ENCODE peak calls at places on chromosomes 13 and 19, in four cellular contexts. U, G, R and M are unnamed samples.

GRCh38 chr19:45769821-45770191 is 754 bp upstream of the SIX5 start:
- DNase-seq in U (no peak), G (no peak), R (peak), M (peak)

GRCh38 chr13:39836038-39836437 is 180.6 kb downstream of the COG6 start:
- DNase-seq in U (no peak), G (no peak), R (no peak), M (no peak)

GRCh38 chr19:2043269-2043641 is 7.8 kb downstream of the MKNK2 start:
- DNase-seq in U (no peak), G (no peak), R (peak), M (no peak)

GRCh38 chr13:48125794-48126228 is 30.9 kb upstream of the MED4 start:
- DNase-seq in U (no peak), G (no peak), R (no peak), M (no peak)

GRCh38 chr13:71714802-71715375 is 152.1 kb downstream of the DACH1 start:
- DNase-seq in U (no peak), G (no peak), R (no peak), M (no peak)

GRCh38 chr19:17078920-17079709 is 3.5 kb downstream of the MYO9B start:
- DNase-seq in U (no peak), G (no peak), R (no peak), M (peak)

GRCh38 chr19:37251308-37252229 is 33.6 kb downstream of the ZNF383 start:
- DNase-seq in U (no peak), G (peak), R (peak), M (peak)

GRCh38 chr19:13995017-13995728 is 10.9 kb downstream of the RFX1 start:
- DNase-seq in U (no peak), G (peak), R (no peak), M (no peak)

GRCh38 chr19:2587001-2587719 is 111.2 kb downstream of the GADD45B start:
- DNase-seq in U (no peak), G (no peak), R (peak), M (no peak)

GRCh38 chr13:107301724-107302374 is 733.9 kb upstream of the ARGLU1 start:
- DNase-seq in U (no peak), G (peak), R (no peak), M (peak)

GRCh38 chr19:4909172-4909896 is at the start of gene UHRF1:
- DNase-seq in U (peak), G (peak), R (no peak), M (peak)

GRCh38 chr13:101327844-101328243 is 88.5 kb downstream of the NALCN start:
- DNase-seq in U (no peak), G (no peak), R (no peak), M (no peak)

GRCh38 chr13:21328836-21329477 is 130.1 kb downstream of the ZDHHC20 start:
- DNase-seq in U (no peak), G (no peak), R (no peak), M (no peak)

GRCh38 chr13:110109910-110110309 is 197.0 kb downstream of the COL4A1 start:
- DNase-seq in U (no peak), G (no peak), R (peak), M (peak)

GRCh38 chr13:114032121-114032799 is 58.4 kb upstream of the C13orf46 start:
- DNase-seq in U (no peak), G (no peak), R (no peak), M (no peak)

GRCh38 chr19:17830567-17831418 is 9.5 kb upstream of the INSL3 start:
- DNase-seq in U (peak), G (peak), R (peak), M (peak)

GRCh38 chr13:74217816-74218215 is 83.6 kb upstream of the KLF12 start:
- DNase-seq in U (no peak), G (no peak), R (no peak), M (no peak)

GRCh38 chr19:3970313-3970807 is 539 bp downstream of the DAPK3 start:
- DNase-seq in U (peak), G (no peak), R (peak), M (no peak)

GRCh38 chr13:42354246-42355117 is 82.5 kb downstream of the AKAP11 start:
- DNase-seq in U (no peak), G (no peak), R (no peak), M (no peak)

GRCh38 chr19:17302391-17303166 is 646 bp downstream of the ABHD8 start:
- DNase-seq in U (no peak), G (no peak), R (no peak), M (no peak)

GRCh38 chr13:29713841-29714240 is 118.4 kb upstream of the SLC7A1 start:
- DNase-seq in U (no peak), G (peak), R (no peak), M (no peak)

GRCh38 chr19:50975766-50976165 is 6.4 kb upstream of the KLK6 start:
- DNase-seq in U (no peak), G (no peak), R (no peak), M (no peak)

GRCh38 chr19:14795078-14795721 is 16.8 kb upstream of the ADGRE2 start:
- DNase-seq in U (no peak), G (no peak), R (no peak), M (no peak)

GRCh38 chr19:46863818-46864629 is 3.2 kb downstream of the ARHGAP35 start:
- DNase-seq in U (no peak), G (peak), R (peak), M (no peak)

GRCh38 chr13:113034451-113035208 is 65.6 kb downstream of the MCF2L start:
- DNase-seq in U (no peak), G (peak), R (no peak), M (peak)

GRCh38 chr13:76516013-76516412 is 370.2 kb downstream of the KCTD12 start:
- DNase-seq in U (no peak), G (no peak), R (no peak), M (no peak)

GRCh38 chr19:48480476-48481190 is 11.5 kb downstream of the CYTH2 start:
- DNase-seq in U (no peak), G (peak), R (no peak), M (no peak)

GRCh38 chr19:38055655-38056521 is 148.9 kb downstream of the SIPA1L3 start:
- DNase-seq in U (no peak), G (peak), R (no peak), M (peak)

GRCh38 chr19:632228-633067 is 889 bp downstream of the POLRMT start:
- DNase-seq in U (no peak), G (peak), R (no peak), M (peak)

GRCh38 chr13:24631922-24632321 is 48.3 kb upstream of the ATP12A start:
- DNase-seq in U (no peak), G (no peak), R (no peak), M (no peak)

GRCh38 chr13:105569816-105570215 is 965.6 kb downstream of the EFNB2 start:
- DNase-seq in U (no peak), G (no peak), R (no peak), M (no peak)

GRCh38 chr19:38037151-38037611 is 130.2 kb downstream of the SIPA1L3 start:
- DNase-seq in U (no peak), G (peak), R (no peak), M (peak)

GRCh38 chr19:31568724-31569123 is 219.5 kb upstream of the TSHZ3 start:
- DNase-seq in U (no peak), G (no peak), R (no peak), M (no peak)

GRCh38 chr13:36880961-36881360 is 39.1 kb downstream of the SMAD9 start:
- DNase-seq in U (no peak), G (no peak), R (no peak), M (no peak)

GRCh38 chr13:110797230-110797877 is 83.9 kb downstream of the ING1 start:
- DNase-seq in U (no peak), G (no peak), R (no peak), M (no peak)

GRCh38 chr19:1748115-1748702 is 5.1 kb upstream of the ONECUT3 start:
- DNase-seq in U (no peak), G (peak), R (no peak), M (no peak)